ENCODE peak calls at places on chromosomes 3 and 15, in seven cellular contexts. Q is cardiac muscle cell, I is thoracic aorta, T is fibroblast of mammary gland, A is lower leg skin, B is BJ, F is IMR-90. L is an unnamed sample.

GRCh38 chr3:188832146-188832545 is 339.6 kb upstream of the TPRG1 start:
- DNase-seq in Q (no peak), I (no peak), T (peak; percentile 66), A (no peak), B (no peak), F (no peak), L (no peak)

GRCh38 chr3:26281284-26281977 is 341.1 kb upstream of the LRRC3B start:
- DNase-seq in Q (no peak), I (no peak), T (no peak), A (no peak), B (no peak), F (no peak), L (no peak)

GRCh38 chr15:63600001-63600645 is 2.9 kb downstream of the FBXL22 start:
- DNase-seq in Q (peak; percentile 39), I (no peak), T (no peak), A (peak; percentile 90), B (no peak), F (no peak), L (no peak)

GRCh38 chr3:140523600-140523999 is 154.3 kb upstream of the TRIM42 start:
- DNase-seq in Q (no peak), I (no peak), T (no peak), A (no peak), B (no peak), F (no peak), L (no peak)

GRCh38 chr3:173395073-173395411 is 2.5 kb upstream of the NLGN1 start:
- DNase-seq in Q (no peak), I (no peak), T (no peak), A (no peak), B (no peak), F (no peak), L (peak; percentile 74)

GRCh38 chr3:134808835-134809234 is 13.8 kb downstream of the EPHB1 start:
- DNase-seq in Q (no peak), I (no peak), T (no peak), A (no peak), B (no peak), F (no peak), L (no peak)

GRCh38 chr15:64211696-64212095 is 48.9 kb upstream of the PPIB start:
- DNase-seq in Q (no peak), I (no peak), T (no peak), A (no peak), B (no peak), F (no peak), L (no peak)

GRCh38 chr3:65902304-65902793 is 136.4 kb downstream of the MAGI1 start:
- DNase-seq in Q (peak; percentile 45), I (no peak), T (no peak), A (peak; percentile 87), B (no peak), F (no peak), L (no peak)

GRCh38 chr3:88149146-88149515 is 628 bp upstream of the C3orf38 start:
- DNase-seq in Q (no peak), I (no peak), T (no peak), A (no peak), B (no peak), F (peak; percentile 16), L (no peak)

GRCh38 chr15:90414408-90415028 is 26.5 kb downstream of the IQGAP1 start:
- DNase-seq in Q (no peak), I (no peak), T (peak; percentile 83), A (no peak), B (peak; percentile 74), F (peak; percentile 91), L (no peak)

GRCh38 chr3:13025090-13025489 is 48.1 kb downstream of the IQSEC1 start:
- DNase-seq in Q (no peak), I (peak; percentile 38), T (peak; percentile 72), A (no peak), B (no peak), F (peak; percentile 71), L (no peak)

GRCh38 chr3:73697020-73697419 is 72.3 kb upstream of the PDZRN3 start:
- DNase-seq in Q (no peak), I (no peak), T (no peak), A (no peak), B (no peak), F (no peak), L (no peak)

GRCh38 chr15:71010439-71010838 is 104.8 kb upstream of the THSD4 start:
- DNase-seq in Q (no peak), I (no peak), T (no peak), A (no peak), B (no peak), F (no peak), L (no peak)

GRCh38 chr3:24496529-24497482 is 2.2 kb upstream of the THRB start:
- DNase-seq in Q (peak; percentile 56), I (peak; percentile 72), T (peak; percentile 84), A (peak; percentile 92), B (peak; percentile 51), F (peak; percentile 4), L (peak; percentile 76)

GRCh38 chr3:42214565-42215283 is 51.3 kb downstream of the CCK start:
- DNase-seq in Q (no peak), I (no peak), T (peak; percentile 39), A (no peak), B (peak; percentile 52), F (peak; percentile 68), L (no peak)

GRCh38 chr15:48644827-48645557 is 517 bp downstream of the FBN1 start:
- DNase-seq in Q (peak; percentile 56), I (no peak), T (peak; percentile 49), A (peak; percentile 90), B (no peak), F (peak; percentile 62), L (no peak)

GRCh38 chr3:135125171-135125801 is 330.2 kb downstream of the EPHB1 start:
- DNase-seq in Q (peak; percentile 83), I (no peak), T (peak; percentile 44), A (no peak), B (no peak), F (peak; percentile 27), L (peak; percentile 7)

GRCh38 chr15:66149871-66150270 is 103.7 kb downstream of the MEGF11 start:
- DNase-seq in Q (no peak), I (no peak), T (no peak), A (no peak), B (no peak), F (no peak), L (no peak)

GRCh38 chr3:25292604-25293003 is 135.5 kb upstream of the RARB start:
- DNase-seq in Q (no peak), I (no peak), T (no peak), A (no peak), B (no peak), F (no peak), L (no peak)

GRCh38 chr3:62095756-62096155 is 277.6 kb downstream of the FEZF2 start:
- DNase-seq in Q (no peak), I (no peak), T (no peak), A (no peak), B (no peak), F (peak; percentile 6), L (no peak)

GRCh38 chr3:62096521-62096920 is 276.8 kb downstream of the FEZF2 start:
- DNase-seq in Q (no peak), I (no peak), T (no peak), A (no peak), B (no peak), F (no peak), L (no peak)

GRCh38 chr3:62095080-62095479 is 278.3 kb downstream of the FEZF2 start:
- DNase-seq in Q (no peak), I (no peak), T (no peak), A (no peak), B (no peak), F (no peak), L (no peak)

GRCh38 chr3:62098646-62099365 is 274.5 kb downstream of the FEZF2 start:
- DNase-seq in Q (no peak), I (no peak), T (no peak), A (no peak), B (peak; percentile 30), F (peak; percentile 10), L (no peak)

DNA sequence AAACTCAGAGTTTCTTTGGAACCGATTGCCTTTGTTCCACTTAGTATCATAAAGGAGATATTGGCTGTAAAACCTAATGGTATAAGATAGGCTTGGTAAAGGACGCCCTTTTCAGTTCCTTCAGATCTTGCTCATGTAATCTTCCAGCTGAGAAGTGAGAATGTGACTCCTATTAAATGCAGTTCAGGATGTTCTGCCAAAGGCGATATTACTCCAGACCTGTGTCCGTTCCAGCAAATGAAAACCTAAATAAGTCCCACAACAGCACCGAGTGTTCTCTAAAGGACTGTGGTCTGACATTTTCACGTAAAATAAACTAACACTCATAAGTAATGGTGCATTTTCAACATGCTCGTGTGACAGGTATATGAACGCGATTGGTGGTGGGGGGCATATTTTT is 276.2 kb downstream of the FEZF2 start:
- DNase-seq in Q (no peak), I (no peak), T (peak; percentile 67), A (no peak), B (no peak), F (no peak), L (no peak)
- TF ChIP-seq CTCF in Q (no peak), I (no peak), T (no peak), A (no peak), B (no peak), F (no peak), L (no peak)

GRCh38 chr3:119524931-119525662 is 26.8 kb downstream of the TIMMDC1 start:
- DNase-seq in Q (peak; percentile 13), I (no peak), T (peak; percentile 34), A (no peak), B (no peak), F (no peak), L (no peak)
- TF ChIP-seq CTCF in Q (peak; percentile 51), I (peak; percentile 21), T (peak; percentile 51), A (no peak), B (peak; percentile 44), F (peak; percentile 43), L (peak; percentile 62)

DNA sequence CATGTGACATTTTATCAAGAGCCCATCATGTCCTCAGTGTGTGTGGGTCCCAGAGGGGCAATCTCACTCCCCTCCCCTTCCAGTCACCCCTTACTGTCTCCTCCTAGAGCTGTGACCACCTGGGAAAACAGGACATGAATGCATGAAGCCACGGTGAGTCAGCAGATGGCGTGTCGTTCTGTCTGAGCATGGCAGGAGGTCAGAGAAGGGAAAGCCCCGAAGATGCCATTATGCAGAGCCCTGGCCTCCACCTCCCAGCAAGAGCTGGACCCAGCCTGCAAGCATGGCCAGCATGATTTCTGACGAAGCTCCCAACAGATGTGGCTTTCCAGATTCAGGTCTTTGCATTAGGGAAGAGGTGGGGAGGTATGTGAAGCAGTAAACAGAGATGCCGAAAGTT is 118.4 kb downstream of the TLE3 start:
- DNase-seq in Q (peak; percentile 7), I (no peak), T (peak; percentile 3), A (peak; percentile 31), B (no peak), F (peak; percentile 18), L (peak; percentile 3)
- TF ChIP-seq CTCF in Q (no peak), I (no peak), T (no peak), A (no peak), B (no peak), F (no peak), L (peak; percentile 30)

DNA sequence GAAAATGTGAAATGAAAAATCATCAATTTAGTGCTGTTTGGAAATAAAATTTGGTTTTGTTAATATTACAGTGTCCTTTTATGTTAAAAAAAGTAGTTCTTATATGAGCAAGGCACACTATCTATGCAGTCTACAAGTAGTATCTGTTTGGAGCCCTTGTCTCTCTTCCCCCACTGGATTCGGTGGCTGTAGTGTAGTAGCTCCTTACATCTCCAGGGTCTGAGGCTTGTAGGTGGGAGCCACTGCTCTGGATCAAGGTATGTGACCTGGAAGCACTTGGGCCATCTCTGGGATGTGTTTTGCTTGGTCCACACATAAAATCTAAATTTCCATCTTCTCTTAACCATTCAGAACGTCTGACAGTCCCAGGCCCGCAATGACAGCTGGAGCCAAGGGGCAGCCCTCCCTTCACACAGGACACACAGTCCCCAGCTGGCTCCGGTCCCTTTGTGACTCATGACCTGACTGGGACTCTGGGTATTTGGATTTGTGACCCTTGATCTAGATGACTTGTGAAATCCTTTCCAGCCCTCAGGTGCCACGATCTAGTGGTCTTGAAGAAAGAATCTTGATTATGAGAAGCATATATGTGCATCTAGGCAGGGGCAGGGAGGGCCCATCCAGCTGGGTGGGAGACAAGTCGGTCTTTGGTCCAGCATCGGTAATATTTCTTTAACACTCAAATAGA is 80.0 kb downstream of the USP13 start:
- DNase-seq in Q (no peak), I (no peak), T (peak; percentile 20), A (no peak), B (no peak), F (no peak), L (no peak)
- TF ChIP-seq CTCF in Q (no peak), I (no peak), T (no peak), A (no peak), B (no peak), F (no peak), L (no peak)